ENCODE peak calls at places on chromosomes 5 and 9, in eight cellular contexts. One of them, this sample, is unnamed.

GRCh38 chr9:127505396-127506116 is 54.2 kb downstream of the LRSAM1 start:
- DNase-seq in uterus: peak; percentile 54
- DNase-seq in sigmoid colon: no peak
- DNase-seq in lower leg skin: no peak
- DNase-seq in heart left ventricle: peak; percentile 61
- DNase-seq in prostate gland: no peak
- DNase-seq in A549: peak; percentile 60
- DNase-seq in IMR-90: no peak
- DNase-seq in this sample: no peak

GRCh38 chr9:21804336-21804735 is 1.9 kb downstream of the MTAP start:
- DNase-seq in uterus: no peak
- DNase-seq in sigmoid colon: no peak
- DNase-seq in lower leg skin: no peak
- DNase-seq in heart left ventricle: no peak
- DNase-seq in prostate gland: no peak
- DNase-seq in A549: no peak
- DNase-seq in IMR-90: no peak
- DNase-seq in this sample: no peak

GRCh38 chr9:36991516-36992134 is 42.4 kb downstream of the PAX5 start:
- DNase-seq in uterus: no peak
- DNase-seq in sigmoid colon: no peak
- DNase-seq in lower leg skin: no peak
- DNase-seq in heart left ventricle: no peak
- DNase-seq in prostate gland: no peak
- DNase-seq in A549: peak; percentile 55
- DNase-seq in IMR-90: no peak
- DNase-seq in this sample: no peak

GRCh38 chr9:78236511-78236950 is 656 bp downstream of the CEP78 start:
- DNase-seq in uterus: no peak
- DNase-seq in sigmoid colon: peak; percentile 67
- DNase-seq in lower leg skin: no peak
- DNase-seq in heart left ventricle: no peak
- DNase-seq in prostate gland: no peak
- DNase-seq in A549: peak; percentile 31
- DNase-seq in IMR-90: no peak
- DNase-seq in this sample: no peak

GRCh38 chr5:38607396-38607795 is 51.0 kb upstream of the LIFR start:
- DNase-seq in uterus: no peak
- DNase-seq in sigmoid colon: no peak
- DNase-seq in lower leg skin: no peak
- DNase-seq in heart left ventricle: no peak
- DNase-seq in prostate gland: no peak
- DNase-seq in A549: peak; percentile 35
- DNase-seq in IMR-90: peak; percentile 97
- DNase-seq in this sample: no peak

GRCh38 chr5:144404672-144405071 is 234.0 kb downstream of the KCTD16 start:
- DNase-seq in uterus: no peak
- DNase-seq in sigmoid colon: no peak
- DNase-seq in lower leg skin: no peak
- DNase-seq in heart left ventricle: no peak
- DNase-seq in prostate gland: no peak
- DNase-seq in A549: no peak
- DNase-seq in IMR-90: no peak
- DNase-seq in this sample: no peak

GRCh38 chr5:40431734-40432133 is 248.0 kb upstream of the PTGER4 start:
- DNase-seq in uterus: no peak
- DNase-seq in sigmoid colon: no peak
- DNase-seq in lower leg skin: no peak
- DNase-seq in heart left ventricle: no peak
- DNase-seq in prostate gland: no peak
- DNase-seq in A549: no peak
- DNase-seq in IMR-90: no peak
- DNase-seq in this sample: no peak

GRCh38 chr5:174503461-174504265 is 220.7 kb upstream of the MSX2 start:
- DNase-seq in uterus: no peak
- DNase-seq in sigmoid colon: no peak
- DNase-seq in lower leg skin: no peak
- DNase-seq in heart left ventricle: no peak
- DNase-seq in prostate gland: peak; percentile 72
- DNase-seq in A549: peak; percentile 37
- DNase-seq in IMR-90: peak; percentile 84
- DNase-seq in this sample: peak; percentile 38

GRCh38 chr5:68683632-68684035 is 410.2 kb upstream of the SLC30A5 start:
- DNase-seq in uterus: peak; percentile 26
- DNase-seq in sigmoid colon: no peak
- DNase-seq in lower leg skin: peak; percentile 75
- DNase-seq in heart left ventricle: no peak
- DNase-seq in prostate gland: no peak
- DNase-seq in A549: peak; percentile 91
- DNase-seq in IMR-90: peak; percentile 95
- DNase-seq in this sample: no peak

GRCh38 chr9:30677256-30677655 is 1707.2 kb upstream of the ACO1 start:
- DNase-seq in uterus: no peak
- DNase-seq in sigmoid colon: no peak
- DNase-seq in lower leg skin: no peak
- DNase-seq in heart left ventricle: no peak
- DNase-seq in prostate gland: no peak
- DNase-seq in A549: no peak
- DNase-seq in IMR-90: no peak
- DNase-seq in this sample: no peak

GRCh38 chr5:135461752-135462151 is 9.6 kb upstream of the TIFAB start:
- DNase-seq in uterus: no peak
- DNase-seq in sigmoid colon: peak; percentile 44
- DNase-seq in lower leg skin: no peak
- DNase-seq in heart left ventricle: no peak
- DNase-seq in prostate gland: no peak
- DNase-seq in A549: no peak
- DNase-seq in IMR-90: no peak
- DNase-seq in this sample: no peak

GRCh38 chr9:22053178-22053577 is 44.1 kb upstream of the CDKN2B start:
- DNase-seq in uterus: no peak
- DNase-seq in sigmoid colon: no peak
- DNase-seq in lower leg skin: no peak
- DNase-seq in heart left ventricle: no peak
- DNase-seq in prostate gland: no peak
- DNase-seq in A549: no peak
- DNase-seq in IMR-90: peak; percentile 13
- DNase-seq in this sample: no peak

GRCh38 chr9:69299316-69299715 is 25.7 kb upstream of the ENTREP1 start:
- DNase-seq in uterus: no peak
- DNase-seq in sigmoid colon: no peak
- DNase-seq in lower leg skin: no peak
- DNase-seq in heart left ventricle: no peak
- DNase-seq in prostate gland: no peak
- DNase-seq in A549: no peak
- DNase-seq in IMR-90: no peak
- DNase-seq in this sample: no peak

GRCh38 chr9:5800969-5801738 is 31.8 kb downstream of the ERMP1 start:
- DNase-seq in uterus: no peak
- DNase-seq in sigmoid colon: no peak
- DNase-seq in lower leg skin: no peak
- DNase-seq in heart left ventricle: no peak
- DNase-seq in prostate gland: no peak
- DNase-seq in A549: no peak
- DNase-seq in IMR-90: no peak
- DNase-seq in this sample: no peak

GRCh38 chr5:82329393-82329792 is 51.2 kb upstream of the RPS23 start:
- DNase-seq in uterus: no peak
- DNase-seq in sigmoid colon: no peak
- DNase-seq in lower leg skin: no peak
- DNase-seq in heart left ventricle: no peak
- DNase-seq in prostate gland: no peak
- DNase-seq in A549: no peak
- DNase-seq in IMR-90: no peak
- DNase-seq in this sample: no peak

GRCh38 chr5:148147415-148147814 is 20.9 kb upstream of the SPINK14 start:
- DNase-seq in uterus: no peak
- DNase-seq in sigmoid colon: no peak
- DNase-seq in lower leg skin: no peak
- DNase-seq in heart left ventricle: no peak
- DNase-seq in prostate gland: peak; percentile 29
- DNase-seq in A549: no peak
- DNase-seq in IMR-90: no peak
- DNase-seq in this sample: no peak
- TF ChIP-seq POLR2A in uterus: no peak
- TF ChIP-seq POLR2A in sigmoid colon: no peak
- TF ChIP-seq POLR2A in lower leg skin: no peak
- TF ChIP-seq POLR2A in heart left ventricle: no peak
- TF ChIP-seq POLR2A in prostate gland: no peak
- TF ChIP-seq POLR2A in A549: no peak
- TF ChIP-seq POLR2A in IMR-90: no peak
- TF ChIP-seq POLR2A in this sample: no peak

GRCh38 chr5:132258102-132259060 is 885 bp downstream of the PDLIM4 start:
- DNase-seq in uterus: peak; percentile 53
- DNase-seq in sigmoid colon: peak; percentile 85
- DNase-seq in lower leg skin: no peak
- DNase-seq in heart left ventricle: no peak
- DNase-seq in prostate gland: no peak
- DNase-seq in A549: no peak
- DNase-seq in IMR-90: peak; percentile 61
- DNase-seq in this sample: no peak

GRCh38 chr5:132260051-132260450 is 2.6 kb downstream of the PDLIM4 start:
- DNase-seq in uterus: no peak
- DNase-seq in sigmoid colon: no peak
- DNase-seq in lower leg skin: no peak
- DNase-seq in heart left ventricle: no peak
- DNase-seq in prostate gland: no peak
- DNase-seq in A549: no peak
- DNase-seq in IMR-90: peak; percentile 61
- DNase-seq in this sample: peak; percentile 68

GRCh38 chr5:132260714-132261615 is 3.5 kb downstream of the PDLIM4 start:
- DNase-seq in uterus: peak; percentile 72
- DNase-seq in sigmoid colon: peak; percentile 92
- DNase-seq in lower leg skin: no peak
- DNase-seq in heart left ventricle: no peak
- DNase-seq in prostate gland: no peak
- DNase-seq in A549: no peak
- DNase-seq in IMR-90: peak; percentile 96
- DNase-seq in this sample: no peak

GRCh38 chr5:132257131-132258101 is at the start of gene PDLIM4:
- DNase-seq in uterus: peak; percentile 78
- DNase-seq in sigmoid colon: peak; percentile 81
- DNase-seq in lower leg skin: no peak
- DNase-seq in heart left ventricle: no peak
- DNase-seq in prostate gland: peak; percentile 39
- DNase-seq in A549: no peak
- DNase-seq in IMR-90: no peak
- DNase-seq in this sample: peak; percentile 69

DNA sequence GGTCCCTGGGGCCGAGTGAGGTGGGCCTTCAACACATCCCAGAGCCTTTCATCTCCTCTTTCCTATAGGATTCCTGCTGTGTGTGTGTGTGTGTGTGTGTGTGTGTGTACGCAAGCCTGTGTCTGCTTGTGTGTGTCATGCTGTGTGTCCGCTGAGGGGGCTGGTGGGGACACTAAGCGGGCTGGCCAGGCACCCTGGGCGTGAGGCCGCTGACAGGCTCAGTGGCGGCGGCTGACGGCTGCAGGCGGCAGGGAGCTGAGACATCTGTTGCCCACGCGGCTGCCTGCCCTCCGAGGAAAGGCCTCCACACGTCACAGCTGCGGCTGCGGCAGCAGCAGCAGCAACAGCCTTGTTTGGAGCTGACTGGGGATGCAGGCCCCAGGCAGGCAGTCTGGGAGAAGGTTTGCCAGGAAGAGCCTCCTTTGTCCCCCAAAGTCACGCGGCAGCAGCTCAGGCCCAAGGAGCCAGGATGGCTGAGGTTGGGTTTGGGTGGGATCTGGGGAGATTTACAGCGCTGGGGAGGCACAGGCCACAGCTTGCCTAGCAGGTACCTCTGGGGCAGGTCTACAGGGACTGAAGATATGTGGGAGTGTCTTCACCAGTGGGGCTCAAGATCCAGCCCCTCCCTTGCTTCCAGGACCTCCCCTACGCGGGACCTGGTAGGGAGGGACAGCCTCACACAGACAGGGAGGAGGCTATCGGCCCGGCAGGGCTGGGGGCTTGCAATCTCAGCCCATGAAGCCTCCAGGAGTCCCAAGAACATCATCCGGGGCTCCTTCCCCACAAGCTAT is 1.8 kb downstream of the PDLIM4 start:
- DNase-seq in uterus: peak; percentile 76
- DNase-seq in sigmoid colon: peak; percentile 96
- DNase-seq in lower leg skin: no peak
- DNase-seq in heart left ventricle: peak; percentile 78
- DNase-seq in prostate gland: peak; percentile 75
- DNase-seq in A549: no peak
- DNase-seq in IMR-90: peak; percentile 95
- DNase-seq in this sample: peak; percentile 87
- TF ChIP-seq POLR2A in uterus: peak; percentile 30
- TF ChIP-seq POLR2A in sigmoid colon: peak; percentile 87
- TF ChIP-seq POLR2A in lower leg skin: no peak
- TF ChIP-seq POLR2A in heart left ventricle: no peak
- TF ChIP-seq POLR2A in prostate gland: peak; percentile 85
- TF ChIP-seq POLR2A in A549: no peak
- TF ChIP-seq POLR2A in IMR-90: peak; percentile 73
- TF ChIP-seq POLR2A in this sample: peak; percentile 34

DNA sequence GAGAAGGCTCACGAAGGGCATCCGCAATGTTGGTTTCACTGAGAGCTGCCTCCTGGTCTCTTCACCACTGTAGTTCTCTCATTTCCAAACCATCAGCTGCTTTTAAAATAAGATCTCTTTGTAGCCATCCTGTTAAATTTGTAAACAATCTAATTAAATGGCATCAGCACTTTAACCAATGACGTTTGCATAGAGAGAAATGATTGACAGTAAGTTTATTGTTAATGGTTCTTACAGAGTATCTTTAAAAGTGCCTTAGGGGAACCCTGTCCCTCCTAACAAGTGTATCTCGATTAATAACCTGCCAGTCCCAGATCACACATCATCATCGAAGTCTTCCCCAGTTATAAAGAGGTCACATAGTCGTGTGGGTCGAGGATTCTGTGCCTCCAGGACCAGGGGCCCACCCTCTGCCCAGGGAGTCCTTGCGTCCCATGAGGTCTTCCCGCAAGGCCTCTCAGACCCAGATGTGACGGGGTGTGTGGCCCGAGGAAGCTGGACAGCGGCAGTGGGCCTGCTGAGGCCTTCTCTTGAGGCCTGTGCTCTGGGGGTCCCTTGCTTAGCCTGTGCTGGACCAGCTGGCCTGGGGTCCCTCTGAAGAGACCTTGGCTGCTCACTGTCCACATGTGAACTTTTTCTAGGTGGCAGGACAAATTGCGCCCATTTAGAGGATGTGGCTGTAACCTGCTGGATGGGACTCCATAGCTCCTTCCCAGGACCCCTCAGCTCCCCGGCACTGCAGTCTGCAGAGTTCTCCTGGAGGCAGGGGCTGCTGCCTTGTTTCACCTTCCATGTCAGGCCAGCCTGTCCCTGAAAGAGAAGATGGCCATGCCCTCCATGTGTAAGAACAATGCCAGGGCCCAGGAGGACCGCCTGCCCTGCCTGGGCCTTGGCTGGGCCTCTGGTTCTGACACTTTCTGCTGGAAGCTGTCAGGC is 16.6 kb downstream of the SQSTM1 start:
- DNase-seq in uterus: no peak
- DNase-seq in sigmoid colon: peak; percentile 64
- DNase-seq in lower leg skin: no peak
- DNase-seq in heart left ventricle: no peak
- DNase-seq in prostate gland: no peak
- DNase-seq in A549: no peak
- DNase-seq in IMR-90: no peak
- DNase-seq in this sample: no peak
- TF ChIP-seq POLR2A in uterus: no peak
- TF ChIP-seq POLR2A in sigmoid colon: no peak
- TF ChIP-seq POLR2A in lower leg skin: no peak
- TF ChIP-seq POLR2A in heart left ventricle: no peak
- TF ChIP-seq POLR2A in prostate gland: no peak
- TF ChIP-seq POLR2A in A549: no peak
- TF ChIP-seq POLR2A in IMR-90: no peak
- TF ChIP-seq POLR2A in this sample: no peak

GRCh38 chr5:154038604-154039457 is at the start of the genes FAM114A2 and MFAP3:
- DNase-seq in uterus: peak; percentile 81
- DNase-seq in sigmoid colon: peak; percentile 93
- DNase-seq in lower leg skin: peak; percentile 83
- DNase-seq in heart left ventricle: peak; percentile 93
- DNase-seq in prostate gland: peak; percentile 86
- DNase-seq in A549: peak; percentile 91
- DNase-seq in IMR-90: peak; percentile 82
- DNase-seq in this sample: peak; percentile 83
- TF ChIP-seq POLR2A in uterus: peak; percentile 78
- TF ChIP-seq POLR2A in sigmoid colon: peak; percentile 79
- TF ChIP-seq POLR2A in lower leg skin: peak; percentile 43
- TF ChIP-seq POLR2A in heart left ventricle: peak; percentile 78
- TF ChIP-seq POLR2A in prostate gland: peak; percentile 65
- TF ChIP-seq POLR2A in A549: peak; percentile 92
- TF ChIP-seq POLR2A in IMR-90: peak; percentile 85
- TF ChIP-seq POLR2A in this sample: peak; percentile 45